ENCODE peak calls at places on chromosomes 1 and 21, in seven cellular contexts. S is pulmonary artery endothelial cell, W is ovary, M is AG09319, Z is NCI-H510A treated with DMSO at 0.1 percent for 48 hours, N is nephron progenitor cell, X is Caco-2. T is an unnamed sample.

GRCh38 chr1:235468970-235469369 is 35.3 kb downstream of the B3GALNT2 start:
- DNase-seq in N (no peak), Z (no peak), M (no peak), X (no peak), S (no peak), W (no peak), T (no peak)

GRCh38 chr1:33602271-33602670 is 129.8 kb downstream of the ZSCAN20 start:
- DNase-seq in N (no peak), W (no peak), X (no peak), M (no peak), S (no peak), Z (no peak), T (no peak)

GRCh38 chr1:234861761-234862160 is 251.8 kb upstream of the IRF2BP2 start:
- DNase-seq in S (no peak), M (no peak), Z (no peak), X (no peak), W (no peak), N (no peak), T (no peak)

GRCh38 chr1:226656601-226657277 is 82.3 kb downstream of the ITPKB start:
- DNase-seq in N (no peak), Z (peak; percentile 83), M (peak; percentile 77), X (no peak), S (no peak), W (no peak), T (no peak)

GRCh38 chr1:31541201-31541600 is 35.1 kb upstream of the TINAGL1 start:
- DNase-seq in N (no peak), M (no peak), Z (no peak), X (no peak), W (no peak), S (no peak), T (no peak)

GRCh38 chr1:1881727-1882126 is 9.2 kb downstream of the GNB1 start:
- DNase-seq in Z (peak; percentile 71), X (no peak), W (no peak), M (no peak), S (no peak), N (no peak), T (no peak)

GRCh38 chr21:14889080-14889805 is 175.6 kb downstream of the NRIP1 start:
- DNase-seq in X (no peak), Z (no peak), S (no peak), N (no peak), M (no peak), W (no peak), T (no peak)

GRCh38 chr1:227886503-227886961 is 61.2 kb downstream of the WNT9A start:
- DNase-seq in Z (no peak), X (peak; percentile 29), M (no peak), S (no peak), W (peak; percentile 66), N (peak; percentile 33), T (no peak)

GRCh38 chr1:236608930-236609726 is 4.8 kb upstream of the HEATR1 start:
- DNase-seq in W (peak; percentile 46), S (peak; percentile 47), M (peak; percentile 15), X (peak; percentile 74), N (peak; percentile 73), Z (peak; percentile 55), T (peak; percentile 70)

GRCh38 chr1:12620142-12620865 is 2.3 kb upstream of the DHRS3 start:
- DNase-seq in M (no peak), W (no peak), S (no peak), Z (no peak), N (no peak), X (no peak), T (no peak)

GRCh38 chr1:29933110-29933509 is 696.8 kb downstream of the PTPRU start:
- DNase-seq in M (no peak), Z (peak; percentile 69), N (no peak), W (no peak), X (no peak), S (no peak), T (no peak)

GRCh38 chr1:165877940-165878556 is 50.6 kb downstream of the UCK2 start:
- DNase-seq in N (no peak), X (no peak), M (no peak), Z (no peak), W (no peak), S (no peak), T (no peak)

GRCh38 chr1:204837440-204838084 is 33.1 kb upstream of the NFASC start:
- DNase-seq in M (peak; percentile 32), X (peak; percentile 59), Z (no peak), N (peak; percentile 91), S (no peak), W (peak; percentile 71), T (peak; percentile 76)

GRCh38 chr1:109796484-109797305 is 33.0 kb upstream of the EPS8L3 start:
- DNase-seq in N (no peak), X (no peak), Z (no peak), S (no peak), W (peak; percentile 7), M (no peak), T (no peak)

GRCh38 chr1:117527111-117527510 is 78.7 kb upstream of the TENT5C start:
- DNase-seq in S (no peak), M (no peak), X (no peak), W (no peak), N (no peak), Z (no peak), T (no peak)

GRCh38 chr1:51753969-51754368 is 124.6 kb downstream of the NRDC start:
- DNase-seq in M (no peak), Z (no peak), S (no peak), X (no peak), N (no peak), W (no peak), T (no peak)

GRCh38 chr1:160178731-160179130 is 11.6 kb upstream of the CASQ1 start:
- DNase-seq in Z (no peak), M (no peak), N (no peak), S (no peak), X (no peak), W (no peak), T (no peak)

GRCh38 chr1:198605426-198605825 is 33.4 kb upstream of the PTPRC start:
- DNase-seq in Z (no peak), S (no peak), M (no peak), W (no peak), X (no peak), N (peak; percentile 9), T (no peak)

GRCh38 chr1:117933769-117934168 is 4.2 kb downstream of the WDR3 start:
- DNase-seq in S (no peak), N (no peak), W (no peak), Z (no peak), X (no peak), M (no peak), T (no peak)

GRCh38 chr1:58881471-58881994 is 97.7 kb upstream of the JUN start:
- DNase-seq in X (peak; percentile 73), W (no peak), N (no peak), M (peak; percentile 37), S (no peak), Z (no peak), T (no peak)

GRCh38 chr1:153483776-153484175 is 23.3 kb upstream of the S100A7 start:
- DNase-seq in S (no peak), W (no peak), N (no peak), M (no peak), Z (peak; percentile 85), X (peak; percentile 54), T (no peak)

GRCh38 chr1:31764307-31765040 is at the start of gene ADGRB2:
- DNase-seq in Z (no peak), W (peak; percentile 55), X (no peak), S (no peak), N (peak; percentile 65), M (no peak), T (peak; percentile 83)

GRCh38 chr1:112322983-112323678 is 72.9 kb upstream of the CTTNBP2NL start:
- DNase-seq in M (no peak), Z (no peak), N (no peak), S (no peak), X (no peak), W (no peak), T (no peak)

GRCh38 chr1:233965856-233966255 is 61.4 kb downstream of the SLC35F3 start:
- DNase-seq in N (no peak), S (no peak), M (no peak), X (no peak), Z (no peak), W (no peak), T (no peak)

GRCh38 chr1:201448981-201449380 is 20.0 kb downstream of the PHLDA3 start:
- DNase-seq in M (no peak), N (no peak), X (no peak), Z (no peak), W (no peak), S (no peak), T (no peak)

GRCh38 chr1:94808682-94809081 is 11.5 kb upstream of the SLC44A3 start:
- DNase-seq in S (no peak), W (no peak), X (no peak), Z (no peak), N (no peak), M (no peak), T (no peak)

GRCh38 chr1:20689645-20690056 is 28.2 kb downstream of the KIF17 start:
- DNase-seq in M (no peak), W (no peak), N (no peak), S (no peak), Z (no peak), X (no peak), T (no peak)

GRCh38 chr1:161978011-161978790 is 45.5 kb downstream of the OLFML2B start:
- DNase-seq in Z (no peak), M (no peak), S (no peak), X (peak; percentile 17), N (no peak), W (no peak), T (no peak)

GRCh38 chr1:81606656-81607055 is 194.1 kb upstream of the ADGRL2 start:
- DNase-seq in M (no peak), S (no peak), N (no peak), Z (peak; percentile 6), W (no peak), X (no peak), T (no peak)

GRCh38 chr1:46822248-46822826 is 23.5 kb downstream of the CYP4B1 start:
- DNase-seq in W (no peak), M (no peak), S (no peak), Z (no peak), N (no peak), X (no peak), T (no peak)

GRCh38 chr1:211259596-211260126 is 495 bp downstream of the RCOR3 start:
- DNase-seq in M (peak; percentile 8), W (peak; percentile 79), S (no peak), Z (peak; percentile 52), N (no peak), X (no peak), T (peak; percentile 68)

GRCh38 chr1:58047265-58047858 is 499.2 kb downstream of the OMA1 start:
- DNase-seq in X (no peak), Z (no peak), S (no peak), W (no peak), N (peak; percentile 51), M (no peak), T (peak; percentile 81)

GRCh38 chr1:86259390-86259789 is 102.8 kb upstream of the COL24A1 start:
- DNase-seq in S (no peak), Z (no peak), W (no peak), M (no peak), N (no peak), X (no peak), T (no peak)

GRCh38 chr1:153429266-153430165 is 13.2 kb downstream of the S100A7A start:
- DNase-seq in S (no peak), X (no peak), M (no peak), Z (no peak), N (no peak), W (no peak), T (no peak)

GRCh38 chr1:186079084-186079684 is 295.9 kb downstream of the TPR start:
- DNase-seq in X (no peak), S (no peak), Z (no peak), W (no peak), M (no peak), N (no peak), T (no peak)

GRCh38 chr1:175137369-175137768 is 55.2 kb downstream of the KIAA0040 start:
- DNase-seq in S (no peak), W (no peak), Z (no peak), M (no peak), N (no peak), X (no peak), T (no peak)

GRCh38 chr1:23108918-23109533 is 59.6 kb downstream of the LUZP1 start:
- DNase-seq in M (no peak), N (no peak), S (no peak), X (no peak), Z (no peak), W (no peak), T (no peak)

GRCh38 chr21:36811762-36812161 is 112.8 kb downstream of the SIM2 start:
- DNase-seq in N (no peak), X (no peak), M (no peak), Z (no peak), S (no peak), W (no peak), T (no peak)